ENCODE peak calls at places on chromosomes 7 and 10, in ten cellular contexts. I is GM23338; K is SK-N-SH; O is CD8-positive, alpha-beta T cell; V is H9; S is CD8-positive, alpha-beta memory T cell; X is neuronal stem cell; A is ovary; Y is K562; W is neural progenitor cell. Q is an unnamed sample. For H3K4me1, the result is how much of the 10 kb centered on the place peaks cover.

GRCh38 chr10:52106895-52107294 is 207.2 kb upstream of the DKK1 start:
- DNase-seq in V (no peak), K (no peak), Y (no peak), A (no peak), O (no peak), I (peak), S (no peak), W (peak), X (no peak), Q (peak)

GRCh38 chr10:79045566-79046175 is 23.1 kb upstream of the ZMIZ1 start:
- DNase-seq in W (no peak), K (no peak), A (no peak), V (no peak), I (no peak), X (no peak), S (no peak), Y (no peak), O (no peak), Q (no peak)

GRCh38 chr7:76403780-76404494 is 5.6 kb downstream of the SSC4D start:
- DNase-seq in O (no peak), W (no peak), I (no peak), K (no peak), S (no peak), X (no peak), Y (no peak), A (no peak), V (no peak), Q (no peak)

GRCh38 chr7:79506481-79506880 is 53.0 kb upstream of the MAGI2 start:
- DNase-seq in Y (no peak), O (no peak), V (no peak), A (no peak), X (peak), S (no peak), W (peak), K (no peak), I (peak), Q (peak)

GRCh38 chr7:121005996-121006565 is 17.6 kb downstream of the CPED1 start:
- DNase-seq in X (no peak), W (no peak), A (no peak), K (no peak), V (no peak), Y (no peak), I (no peak), O (no peak), S (no peak), Q (no peak)

GRCh38 chr7:100366411-100367250 is 6.7 kb upstream of the PILRA start:
- DNase-seq in K (no peak), I (no peak), Y (peak), V (no peak), S (no peak), A (no peak), X (no peak), O (no peak), W (no peak), Q (no peak)

GRCh38 chr10:21962362-21962761 is 41.2 kb downstream of the DNAJC1 start:
- DNase-seq in O (no peak), A (no peak), K (no peak), V (no peak), I (no peak), W (no peak), X (no peak), S (no peak), Y (peak), Q (no peak)

GRCh38 chr10:88840104-88840503 is 11.5 kb downstream of the ANKRD22 start:
- DNase-seq in K (no peak), X (no peak), O (no peak), W (no peak), Y (no peak), S (no peak), I (no peak), A (no peak), V (no peak), Q (peak)

GRCh38 chr7:28768577-28769147 is 189.5 kb downstream of the TRIL start:
- DNase-seq in K (no peak), V (no peak), S (no peak), A (no peak), O (no peak), W (no peak), Y (no peak), I (no peak), X (no peak), Q (no peak)

DNA sequence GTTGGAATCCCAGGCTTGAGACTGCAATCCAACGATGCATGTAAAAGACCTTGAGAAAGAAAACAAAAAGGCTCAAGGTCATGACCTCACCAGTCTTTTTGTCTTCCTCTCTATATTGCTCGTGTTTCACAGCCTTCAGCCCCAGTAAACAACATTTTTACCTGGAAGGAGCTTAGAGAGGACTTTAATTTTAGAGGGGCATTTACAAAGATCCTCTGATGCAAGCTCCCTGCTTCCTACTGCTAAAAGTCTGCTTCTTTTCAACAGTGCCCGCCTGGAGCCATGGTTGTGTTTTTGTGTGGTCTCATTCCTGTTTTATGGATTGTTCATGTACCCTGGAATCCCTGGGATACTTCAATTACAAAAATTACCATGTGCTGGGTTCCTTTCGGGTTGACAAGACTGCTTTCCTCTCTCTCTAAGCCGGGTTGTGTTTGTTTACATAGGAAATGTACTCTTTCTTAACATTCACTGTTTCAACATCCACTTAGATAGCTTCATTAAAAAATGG is 320.0 kb upstream of the NFE2L3 start:
- DNase-seq in O (no peak), K (no peak), X (no peak), A (no peak), W (peak), I (peak), Y (no peak), S (no peak), V (no peak), Q (no peak)
- H3K27ac ChIP-seq in O (no peak), K (no peak), X (no peak), A (no peak), W (no peak), I (no peak), Y (no peak), S (no peak), V (no peak), Q (peak)

GRCh38 chr10:95278061-95278988 is 12.5 kb downstream of the PDLIM1 start:
- DNase-seq in S (no peak), K (no peak), V (no peak), I (peak), O (no peak), Y (peak), W (peak), X (no peak), A (no peak), Q (no peak)

GRCh38 chr10:95281206-95281605 is 9.6 kb downstream of the PDLIM1 start:
- DNase-seq in W (no peak), S (no peak), K (no peak), V (no peak), I (no peak), Y (no peak), A (no peak), O (no peak), X (no peak), Q (no peak)

GRCh38 chr10:95280637-95281036 is 10.2 kb downstream of the PDLIM1 start:
- DNase-seq in K (no peak), A (no peak), I (no peak), X (no peak), Y (no peak), O (no peak), S (no peak), V (no peak), W (no peak), Q (no peak)

GRCh38 chr10:95277614-95278013 is 13.2 kb downstream of the PDLIM1 start:
- DNase-seq in I (no peak), K (no peak), X (no peak), A (no peak), Y (no peak), S (no peak), W (no peak), O (no peak), V (no peak), Q (no peak)

GRCh38 chr10:95279042-95279820 is 11.6 kb downstream of the PDLIM1 start:
- DNase-seq in I (no peak), W (no peak), Y (no peak), S (no peak), K (no peak), V (no peak), O (no peak), X (no peak), A (no peak), Q (peak)
- H3K4me1 ChIP-seq in I (under half), W (under half), Y (under half), S (under half), K (under half), V (under half), O (under half), X (under half), A (under half), Q (under half)

GRCh38 chr10:581776-582330 is 107.6 kb downstream of the DIP2C start:
- DNase-seq in A (no peak), V (no peak), I (no peak), X (no peak), S (no peak), O (no peak), Y (no peak), W (no peak), K (no peak), Q (no peak)

GRCh38 chr10:583433-583832 is 106.0 kb downstream of the DIP2C start:
- DNase-seq in V (no peak), X (no peak), A (no peak), I (no peak), W (no peak), Y (no peak), K (no peak), O (no peak), S (no peak), Q (no peak)

GRCh38 chr10:585502-585901 is 104.0 kb downstream of the DIP2C start:
- DNase-seq in I (peak), S (no peak), O (no peak), A (no peak), V (no peak), W (no peak), X (no peak), Y (no peak), K (no peak), Q (no peak)

GRCh38 chr10:576130-576465 is 113.4 kb downstream of the DIP2C start:
- DNase-seq in Y (no peak), A (no peak), K (no peak), O (no peak), I (no peak), S (no peak), X (no peak), V (no peak), W (no peak), Q (peak)

GRCh38 chr10:580796-581195 is 108.7 kb downstream of the DIP2C start:
- DNase-seq in O (no peak), W (no peak), X (no peak), S (no peak), K (no peak), V (no peak), I (no peak), Y (no peak), A (no peak), Q (peak)
- H3K27ac ChIP-seq in O (no peak), W (no peak), X (no peak), S (no peak), K (peak), V (no peak), I (no peak), Y (no peak), A (no peak), Q (no peak)

DNA sequence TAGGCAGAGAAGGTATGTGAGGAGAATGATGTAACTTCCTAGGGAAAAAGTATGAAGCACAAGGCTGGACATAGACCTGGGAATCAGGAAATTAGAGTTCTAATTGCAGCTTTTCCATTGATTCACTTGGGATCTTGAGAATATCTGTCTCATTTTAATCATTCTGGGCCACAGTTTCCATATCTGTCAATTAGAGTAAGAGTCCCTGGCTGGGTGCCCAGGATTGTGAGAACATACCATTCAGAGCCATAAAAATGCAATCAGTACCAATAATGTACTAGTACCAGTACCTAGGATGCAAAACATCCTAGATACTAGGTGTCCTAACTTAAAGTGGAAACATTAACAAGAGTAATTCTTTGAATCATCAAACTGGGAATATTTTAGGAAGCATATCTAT is 29.6 kb downstream of the CAV1 start:
- DNase-seq in I (no peak), A (no peak), O (no peak), Y (no peak), X (no peak), W (no peak), V (no peak), S (no peak), K (no peak), Q (peak)
- H3K4me1 ChIP-seq in I (under half), A (under half), O (under half), Y (under half), X (under half), W (under half), V (under half), S (under half), K (half or more), Q (under half)

GRCh38 chr7:74560081-74560719 is 97.3 kb upstream of the GTF2I start:
- DNase-seq in X (no peak), V (no peak), O (no peak), S (no peak), A (no peak), K (no peak), Y (peak), I (no peak), W (no peak), Q (no peak)
- H3K27ac ChIP-seq in X (no peak), V (no peak), O (no peak), S (no peak), A (no peak), K (no peak), Y (no peak), I (no peak), W (no peak), Q (no peak)

DNA sequence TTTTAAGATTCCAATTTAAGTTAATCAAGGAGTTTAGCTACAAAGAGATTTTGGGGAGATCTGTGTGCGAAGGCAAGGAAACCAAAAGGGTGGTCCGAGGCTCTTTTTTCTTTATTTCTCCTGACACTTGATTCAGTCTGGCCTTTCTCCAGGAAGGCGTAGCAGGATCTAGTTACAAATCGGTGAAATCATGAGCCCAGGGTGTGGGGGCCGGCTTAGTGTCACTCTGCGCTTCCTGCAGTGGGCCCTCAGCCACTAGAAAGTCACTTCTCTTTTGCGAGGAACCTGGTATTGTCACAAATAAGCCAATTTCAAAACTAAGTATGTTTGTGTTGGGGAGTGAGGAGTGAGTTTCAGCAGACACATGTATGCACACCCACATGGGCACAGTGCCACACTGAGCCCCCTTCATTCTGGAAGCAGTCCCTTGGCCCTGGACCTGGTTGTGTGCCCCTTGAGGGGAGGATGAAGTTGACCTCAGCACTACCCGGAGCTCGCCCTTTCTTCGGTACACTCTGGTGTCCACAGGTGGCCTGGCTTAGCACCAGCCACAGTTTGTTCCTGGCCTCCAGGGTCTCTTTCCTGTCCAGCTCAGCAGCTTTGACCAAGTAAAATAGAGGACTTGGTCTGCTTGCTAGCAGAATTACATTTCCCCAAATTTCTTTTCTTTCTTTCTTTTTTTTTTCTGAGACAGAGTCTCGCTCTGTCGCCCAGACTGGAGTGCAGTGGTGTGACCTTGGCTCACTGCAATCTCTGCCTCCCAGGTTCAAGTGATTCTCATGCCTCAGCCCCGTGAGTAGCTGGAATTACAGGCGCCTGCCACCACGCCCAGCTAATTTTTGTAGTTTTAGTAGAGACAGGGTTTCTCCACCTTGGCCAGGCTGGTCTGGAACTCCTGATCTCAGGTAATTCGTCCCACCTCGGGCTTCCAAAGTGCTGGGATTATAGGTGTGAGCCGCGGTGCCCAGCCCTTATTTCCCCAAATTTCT is 84.0 kb upstream of the BTBD16 start:
- DNase-seq in K (no peak), V (no peak), I (no peak), X (no peak), Y (no peak), S (no peak), A (no peak), O (no peak), W (no peak), Q (no peak)
- H3K4me1 ChIP-seq in K (under half), V (under half), I (half or more), X (under half), Y (under half), S (under half), A (under half), O (under half), W (half or more), Q (under half)

GRCh38 chr10:69912584-69912983 is 110.9 kb downstream of the COL13A1 start:
- DNase-seq in A (no peak), Y (no peak), X (no peak), W (no peak), O (no peak), S (no peak), K (no peak), I (no peak), V (no peak), Q (no peak)

GRCh38 chr10:69913586-69913985 is 111.9 kb downstream of the COL13A1 start:
- DNase-seq in K (no peak), A (no peak), W (no peak), I (no peak), Y (peak), O (no peak), X (no peak), V (no peak), S (no peak), Q (no peak)

GRCh38 chr10:69908071-69908470 is 106.4 kb downstream of the COL13A1 start:
- DNase-seq in X (no peak), S (no peak), A (no peak), I (no peak), W (no peak), K (no peak), V (no peak), O (no peak), Y (no peak), Q (no peak)

GRCh38 chr10:69911571-69912528 is 110.1 kb downstream of the COL13A1 start:
- DNase-seq in A (peak), O (no peak), X (no peak), S (no peak), V (no peak), K (no peak), I (peak), Y (no peak), W (no peak), Q (peak)

GRCh38 chr10:69910566-69910965 is 108.9 kb downstream of the COL13A1 start:
- DNase-seq in S (no peak), K (no peak), O (no peak), A (no peak), W (no peak), V (no peak), Y (no peak), I (no peak), X (no peak), Q (no peak)
- H3K27ac ChIP-seq in S (no peak), K (no peak), O (no peak), A (no peak), W (no peak), V (no peak), Y (no peak), I (no peak), X (no peak), Q (no peak)

DNA sequence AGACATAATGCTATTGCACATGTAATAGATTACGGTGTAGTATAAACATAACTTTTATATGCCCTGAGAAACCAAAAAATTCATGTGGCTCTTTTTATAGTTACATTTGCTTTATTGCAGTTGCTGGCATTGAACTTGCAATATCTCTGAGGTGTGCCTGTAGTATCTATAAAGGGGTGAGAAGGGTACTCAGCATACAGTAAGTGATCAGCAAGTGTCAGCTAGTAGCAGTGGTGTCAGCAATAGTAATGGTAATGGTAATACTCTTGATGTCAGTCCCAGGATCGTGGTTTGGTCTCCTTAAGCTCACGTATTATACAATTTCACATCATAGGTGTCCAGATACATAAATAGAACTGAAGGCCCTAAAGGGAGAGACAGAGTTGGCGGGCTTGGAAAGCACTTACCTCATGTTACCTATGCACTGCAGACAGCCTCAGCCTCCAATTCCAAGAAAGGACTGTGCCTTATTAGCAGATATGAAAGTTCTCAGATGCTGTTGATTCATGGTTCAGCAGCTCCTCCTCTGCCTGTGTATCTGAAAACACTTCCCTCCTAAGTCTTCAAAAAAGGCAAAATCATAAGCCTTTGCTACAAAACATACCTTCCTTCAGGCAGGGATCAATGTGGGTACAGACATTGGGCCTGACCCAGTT is 6.6 kb upstream of the GIMAP7 start:
- DNase-seq in V (no peak), X (no peak), O (no peak), I (no peak), A (no peak), S (no peak), W (no peak), Y (no peak), K (no peak), Q (no peak)
- H3K4me1 ChIP-seq in V (under half), X (under half), O (half or more), I (under half), A (under half), S (half or more), W (under half), Y (under half), K (under half), Q (under half)

GRCh38 chr10:34403512-34403911 is 411.6 kb downstream of the PARD3 start:
- DNase-seq in K (no peak), X (no peak), I (no peak), O (no peak), V (no peak), S (no peak), Y (no peak), W (no peak), A (no peak), Q (no peak)

GRCh38 chr10:34407227-34407626 is 407.9 kb downstream of the PARD3 start:
- DNase-seq in X (no peak), K (peak), A (no peak), S (no peak), I (no peak), W (no peak), V (no peak), O (no peak), Y (peak), Q (peak)

GRCh38 chr10:34406463-34407138 is 408.5 kb downstream of the PARD3 start:
- DNase-seq in K (no peak), I (no peak), X (no peak), V (no peak), W (no peak), O (no peak), A (no peak), S (no peak), Y (no peak), Q (no peak)

GRCh38 chr10:34405611-34406462 is 409.3 kb downstream of the PARD3 start:
- DNase-seq in X (no peak), S (no peak), A (no peak), V (no peak), I (no peak), K (no peak), O (no peak), Y (no peak), W (no peak), Q (peak)
- H3K27ac ChIP-seq in X (no peak), S (no peak), A (no peak), V (no peak), I (no peak), K (peak), O (no peak), Y (no peak), W (no peak), Q (no peak)

GRCh38 chr10:11609492-11610093 is 1.9 kb downstream of the USP6NL start:
- DNase-seq in V (no peak), I (no peak), Y (no peak), W (no peak), X (no peak), S (no peak), K (no peak), O (no peak), A (no peak), Q (no peak)
- H3K4me1 ChIP-seq in V (under half), I (under half), Y (under half), W (under half), X (under half), S (under half), K (under half), O (under half), A (under half), Q (under half)

Q was measured in cardiac muscle cell.